ENCODE peak calls at places on chromosomes 7 and 10, in eight cellular contexts. S is hepatocyte, M is neural progenitor cell, F is astrocyte, I is H1, V is endothelial cell of umbilical vein, L is GM23248, C is HepG2. O is an unnamed sample.
A peak's percentile ranks its signal among the peaks of the same experiment; 100 is the strongest.

GRCh38 chr7:75565129-75565528 is 73.0 kb downstream of the SPDYE5 start:
- DNase-seq in L (peak; percentile 91), M (no peak), F (peak; percentile 95), C (no peak), I (no peak), S (peak; percentile 56), V (peak; percentile 96), O (no peak)

GRCh38 chr7:27709137-27710075 is 30.6 kb upstream of the TAX1BP1 start:
- DNase-seq in S (no peak), M (no peak), C (no peak), F (peak; percentile 65), I (no peak), L (peak; percentile 73), V (peak; percentile 73), O (no peak)

GRCh38 chr10:12324530-12324929 is 24.8 kb upstream of the CAMK1D start:
- DNase-seq in F (no peak), L (no peak), I (no peak), M (no peak), V (no peak), C (no peak), S (no peak), O (no peak)

GRCh38 chr10:122531935-122532334 is 28.6 kb upstream of the DMBT1 start:
- DNase-seq in L (no peak), V (no peak), C (no peak), I (no peak), F (no peak), M (no peak), S (no peak), O (no peak)

GRCh38 chr10:103197177-103197576 is 4.1 kb upstream of the NT5C2 start:
- DNase-seq in S (peak; percentile 61), F (peak; percentile 56), C (peak; percentile 78), I (no peak), M (no peak), L (peak; percentile 90), V (peak; percentile 87), O (no peak)

GRCh38 chr10:71780722-71781121 is 7.4 kb upstream of the VSIR start:
- DNase-seq in S (no peak), I (no peak), M (no peak), V (no peak), L (no peak), F (no peak), C (no peak), O (no peak)

GRCh38 chr10:70542565-70542938 is 60.0 kb downstream of the PRF1 start:
- DNase-seq in I (no peak), V (no peak), L (peak; percentile 13), C (no peak), F (no peak), M (no peak), S (no peak), O (no peak)

GRCh38 chr10:107899663-107900062 is 735.2 kb upstream of the SORCS1 start:
- DNase-seq in L (no peak), V (no peak), M (no peak), C (no peak), I (no peak), S (no peak), F (no peak), O (no peak)

GRCh38 chr10:86334515-86335085 is 32.0 kb downstream of the GRID1 start:
- DNase-seq in S (peak; percentile 28), L (no peak), M (peak; percentile 50), F (no peak), I (peak; percentile 36), V (no peak), C (no peak), O (no peak)

GRCh38 chr10:117161386-117162033 is 23.4 kb upstream of the VAX1 start:
- DNase-seq in M (no peak), I (no peak), C (no peak), F (no peak), L (no peak), S (no peak), V (no peak), O (no peak)
- TF ChIP-seq EZH2 in M (no peak), I (no peak), C (no peak), F (no peak), L (peak; percentile 56), S (no peak), V (no peak), O (no peak)

GRCh38 chr7:16644157-16644556 is 1.4 kb downstream of the ANKMY2 start:
- DNase-seq in V (no peak), I (no peak), M (no peak), F (no peak), S (peak; percentile 4), C (no peak), L (no peak), O (no peak)
- H3K27ac ChIP-seq in V (no peak overlapping the region), I (no peak overlapping the region), M (no peak overlapping the region), F (peak overlapping the region; percentile 97), S (peak overlapping the region; percentile 90), C (peak overlapping the region; percentile 86), L (peak overlapping the region; percentile 89), O (no peak overlapping the region)

GRCh38 chr7:289756-290553 is at the start of gene FOXL3:
- DNase-seq in L (no peak), V (no peak), S (no peak), M (no peak), C (no peak), I (no peak), F (no peak), O (no peak)
- TF ChIP-seq EZH2 in L (peak; percentile 45), V (peak; percentile 36), S (no peak), M (no peak), C (no peak), I (peak; percentile 85), F (peak; percentile 97), O (peak; percentile 18)

DNA sequence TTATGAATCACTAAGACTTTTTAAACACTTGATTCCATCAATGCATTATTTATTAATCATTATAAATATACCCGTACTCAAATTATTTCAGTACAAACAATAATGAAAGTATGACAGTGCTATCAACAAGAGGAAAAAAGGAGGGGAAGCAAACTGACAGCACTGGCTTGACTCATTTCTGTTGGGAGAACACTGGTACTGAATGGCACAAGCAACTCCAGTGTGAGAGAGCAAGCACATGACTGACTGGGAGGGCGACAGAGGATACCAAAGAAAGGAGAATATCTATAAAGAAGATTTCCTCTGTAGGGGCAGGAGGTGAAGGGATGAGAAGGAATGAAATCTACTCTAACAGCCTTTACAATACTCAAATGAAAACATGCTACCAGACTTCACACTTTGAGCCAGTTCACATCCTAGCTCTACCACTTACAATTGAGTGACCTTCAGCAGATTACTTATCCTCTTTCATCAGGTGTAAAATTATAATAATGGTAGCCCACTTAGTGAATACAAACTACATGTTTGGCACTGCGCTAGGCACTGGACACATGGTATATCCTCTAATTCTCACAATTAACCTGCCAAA is 1.5 kb downstream of the USP54 start:
- DNase-seq in S (peak; percentile 49), L (peak; percentile 14), F (peak; percentile 12), C (no peak), V (peak; percentile 23), I (no peak), M (no peak), O (no peak)
- H3K27ac ChIP-seq in S (peak overlapping the region; percentile 85), L (no peak overlapping the region), F (no peak overlapping the region), C (no peak overlapping the region), V (no peak overlapping the region), I (no peak overlapping the region), M (no peak overlapping the region), O (no peak overlapping the region)

GRCh38 chr10:101217450-101218281 is 11.6 kb downstream of the LBX1 start:
- DNase-seq in L (peak; percentile 67), F (peak; percentile 20), V (peak; percentile 37), I (no peak), M (peak; percentile 96), S (peak; percentile 76), C (peak; percentile 35), O (peak; percentile 70)
- TF ChIP-seq EZH2 in L (peak; percentile 8), F (peak; percentile 24), V (peak; percentile 73), I (no peak), M (peak; percentile 82), S (peak; percentile 76), C (peak; percentile 14), O (no peak)

GRCh38 chr10:76554478-76554877 is 1083.1 kb downstream of the KCNMA1 start:
- DNase-seq in M (no peak), L (no peak), F (no peak), C (no peak), I (no peak), V (no peak), S (no peak), O (no peak)

GRCh38 chr10:76553231-76553630 is 1084.4 kb downstream of the KCNMA1 start:
- DNase-seq in L (no peak), I (no peak), S (peak; percentile 10), M (no peak), V (no peak), F (no peak), C (no peak), O (no peak)

GRCh38 chr10:76547352-76547972 is 1090.1 kb downstream of the KCNMA1 start:
- DNase-seq in C (peak; percentile 74), L (peak; percentile 83), M (peak; percentile 89), S (peak; percentile 92), F (peak; percentile 51), I (peak; percentile 15), V (peak; percentile 72), O (peak; percentile 83)

GRCh38 chr10:76553700-76554470 is 1083.7 kb downstream of the KCNMA1 start:
- DNase-seq in F (no peak), S (no peak), V (no peak), I (no peak), L (no peak), C (no peak), M (no peak), O (no peak)

GRCh38 chr10:76550806-76551205 is 1086.8 kb downstream of the KCNMA1 start:
- DNase-seq in M (no peak), L (no peak), I (no peak), F (no peak), V (no peak), C (no peak), S (peak; percentile 64), O (no peak)
- H3K27ac ChIP-seq in M (no peak overlapping the region), L (no peak overlapping the region), I (no peak overlapping the region), F (no peak overlapping the region), V (no peak overlapping the region), C (no peak overlapping the region), S (peak overlapping the region; percentile 85), O (no peak overlapping the region)

GRCh38 chr10:46559231-46559671 is 2.8 kb upstream of the GPRIN2 start:
- DNase-seq in L (no peak), I (no peak), V (no peak), C (no peak), S (no peak), F (no peak), M (no peak), O (no peak)

GRCh38 chr10:46558411-46559185 is 2.1 kb upstream of the GPRIN2 start:
- DNase-seq in F (no peak), S (no peak), M (no peak), V (no peak), C (peak; percentile 40), L (no peak), I (no peak), O (no peak)

GRCh38 chr10:46557319-46558140 is 1.1 kb upstream of the GPRIN2 start:
- DNase-seq in F (no peak), S (no peak), L (no peak), V (no peak), I (no peak), M (no peak), C (no peak), O (no peak)

GRCh38 chr10:46556515-46557318 is at the start of gene GPRIN2:
- DNase-seq in M (peak; percentile 83), L (no peak), S (peak; percentile 76), I (peak; percentile 67), F (no peak), V (no peak), C (no peak), O (no peak)

DNA sequence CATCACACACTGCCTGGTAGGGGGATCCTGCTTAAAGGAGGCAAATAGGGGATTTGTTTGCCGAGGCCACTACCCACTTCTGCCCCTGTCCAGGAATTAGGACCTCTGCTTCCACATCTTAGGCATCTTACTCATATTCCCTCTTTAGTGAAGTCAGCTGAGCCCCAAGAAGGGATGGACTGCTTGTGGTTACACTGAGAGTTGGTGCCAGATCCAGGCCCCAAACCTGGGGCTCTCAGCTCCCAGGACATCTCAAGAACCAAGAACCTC is 1.6 kb upstream of the GPRIN2 start:
- DNase-seq in L (peak; percentile 28), M (no peak), F (no peak), V (no peak), I (no peak), C (no peak), S (no peak), O (no peak)
- TF ChIP-seq EZH2 in L (no peak), M (no peak), F (no peak), V (no peak), I (no peak), C (no peak), S (no peak), O (no peak)